ENCODE peak calls at places on chromosome 2, in eight cellular contexts. O, C, H, X, A, T, Y and W are unnamed samples. For H3K4me1, the result is how much of the 10 kb centered on the place peaks cover.

GRCh38 chr2:151827564-151828142 is 568 bp downstream of the ARL5A start:
- DNase-seq in O (peak), C (peak), H (peak), X (no peak), A (peak), T (peak), Y (no peak), W (no peak)

GRCh38 chr2:204722207-204722606 is 176.9 kb downstream of the PARD3B start:
- DNase-seq in O (no peak), C (no peak), H (no peak), X (no peak), A (no peak), T (no peak), Y (no peak), W (no peak)

GRCh38 chr2:68776124-68776523 is 41.5 kb downstream of the ARHGAP25 start:
- DNase-seq in O (no peak), C (no peak), H (no peak), X (no peak), A (no peak), T (no peak), Y (no peak), W (no peak)

GRCh38 chr2:157269060-157269459 is 11.6 kb downstream of the GALNT5 start:
- DNase-seq in O (no peak), C (no peak), H (no peak), X (no peak), A (no peak), T (no peak), Y (no peak), W (no peak)

GRCh38 chr2:127523269-127523930 is 2.9 kb downstream of the IWS1 start:
- DNase-seq in O (no peak), C (no peak), H (no peak), X (no peak), A (no peak), T (no peak), Y (no peak), W (no peak)

GRCh38 chr2:69054431-69054830 is 41.5 kb downstream of the ANTXR1 start:
- DNase-seq in O (no peak), C (no peak), H (no peak), X (no peak), A (no peak), T (no peak), Y (no peak), W (no peak)

GRCh38 chr2:29423267-29423666 is 308.1 kb downstream of the CLIP4 start:
- DNase-seq in O (no peak), C (no peak), H (no peak), X (no peak), A (no peak), T (no peak), Y (no peak), W (no peak)

GRCh38 chr2:107107351-107107750 is 221.4 kb upstream of the ST6GAL2 start:
- DNase-seq in O (no peak), C (no peak), H (no peak), X (no peak), A (no peak), T (no peak), Y (no peak), W (no peak)

GRCh38 chr2:150924862-150925261 is 336.8 kb downstream of the RBM43 start:
- DNase-seq in O (no peak), C (no peak), H (no peak), X (no peak), A (no peak), T (no peak), Y (no peak), W (no peak)

GRCh38 chr2:241137276-241138190 is 11.7 kb downstream of the PASK start:
- DNase-seq in O (peak), C (no peak), H (no peak), X (no peak), A (no peak), T (no peak), Y (no peak), W (no peak)

GRCh38 chr2:113218283-113219091 is 44.7 kb downstream of the PSD4 start:
- DNase-seq in O (peak), C (no peak), H (no peak), X (no peak), A (peak), T (peak), Y (no peak), W (no peak)

GRCh38 chr2:70190086-70190412 is 770 bp downstream of the C2orf42 start:
- DNase-seq in O (no peak), C (no peak), H (no peak), X (no peak), A (no peak), T (peak), Y (no peak), W (no peak)

GRCh38 chr2:222756951-222757645 is 85.6 kb downstream of the MOGAT1 start:
- DNase-seq in O (no peak), C (no peak), H (no peak), X (no peak), A (peak), T (no peak), Y (no peak), W (no peak)

GRCh38 chr2:119180891-119181290 is 22.3 kb upstream of the C1QL2 start:
- DNase-seq in O (no peak), C (no peak), H (no peak), X (no peak), A (no peak), T (no peak), Y (no peak), W (no peak)

GRCh38 chr2:105896765-105897163 is 152.1 kb downstream of the NCK2 start:
- DNase-seq in O (no peak), C (no peak), H (no peak), X (no peak), A (no peak), T (no peak), Y (no peak), W (no peak)

GRCh38 chr2:179824961-179825360 is 36.5 kb downstream of the ZNF385B start:
- DNase-seq in O (no peak), C (no peak), H (no peak), X (no peak), A (no peak), T (no peak), Y (no peak), W (no peak)

GRCh38 chr2:105802587-105802986 is 57.9 kb downstream of the NCK2 start:
- DNase-seq in O (peak), C (no peak), H (no peak), X (no peak), A (no peak), T (no peak), Y (no peak), W (no peak)

GRCh38 chr2:203126971-203127370 is 111.8 kb upstream of the CYP20A1 start:
- DNase-seq in O (no peak), C (no peak), H (no peak), X (no peak), A (no peak), T (no peak), Y (no peak), W (no peak)

GRCh38 chr2:176652300-176653182 is 383.3 kb downstream of the MTX2 start:
- DNase-seq in O (peak), C (peak), H (no peak), X (no peak), A (peak), T (no peak), Y (no peak), W (no peak)

GRCh38 chr2:11692966-11693521 is 23.0 kb upstream of the NTSR2 start:
- DNase-seq in O (peak), C (peak), H (peak), X (peak), A (peak), T (peak), Y (no peak), W (peak)

GRCh38 chr2:119377266-119377972 is 10.6 kb downstream of the DBI start:
- DNase-seq in O (no peak), C (no peak), H (no peak), X (no peak), A (no peak), T (no peak), Y (no peak), W (no peak)

GRCh38 chr2:26477911-26478253 is at the start of gene OTOF:
- DNase-seq in O (no peak), C (no peak), H (peak), X (peak), A (peak), T (no peak), Y (no peak), W (no peak)

GRCh38 chr2:54595999-54596903 is 127.2 kb upstream of the EML6 start:
- DNase-seq in O (no peak), C (no peak), H (peak), X (peak), A (no peak), T (no peak), Y (no peak), W (no peak)

GRCh38 chr2:85758361-85759256 is 4.8 kb downstream of the ATOH8 start:
- DNase-seq in O (peak), C (no peak), H (no peak), X (no peak), A (no peak), T (no peak), Y (no peak), W (peak)

GRCh38 chr2:112322919-112323318 is 47.5 kb downstream of the ZC3H6 start:
- DNase-seq in O (no peak), C (no peak), H (no peak), X (no peak), A (no peak), T (no peak), Y (no peak), W (no peak)

GRCh38 chr2:126637393-126637792 is 18.6 kb upstream of the GYPC start:
- DNase-seq in O (no peak), C (no peak), H (no peak), X (no peak), A (no peak), T (no peak), Y (no peak), W (no peak)

GRCh38 chr2:69733338-69734039 is 8.4 kb upstream of the ANXA4 start:
- DNase-seq in O (no peak), C (no peak), H (no peak), X (no peak), A (no peak), T (no peak), Y (no peak), W (no peak)

DNA sequence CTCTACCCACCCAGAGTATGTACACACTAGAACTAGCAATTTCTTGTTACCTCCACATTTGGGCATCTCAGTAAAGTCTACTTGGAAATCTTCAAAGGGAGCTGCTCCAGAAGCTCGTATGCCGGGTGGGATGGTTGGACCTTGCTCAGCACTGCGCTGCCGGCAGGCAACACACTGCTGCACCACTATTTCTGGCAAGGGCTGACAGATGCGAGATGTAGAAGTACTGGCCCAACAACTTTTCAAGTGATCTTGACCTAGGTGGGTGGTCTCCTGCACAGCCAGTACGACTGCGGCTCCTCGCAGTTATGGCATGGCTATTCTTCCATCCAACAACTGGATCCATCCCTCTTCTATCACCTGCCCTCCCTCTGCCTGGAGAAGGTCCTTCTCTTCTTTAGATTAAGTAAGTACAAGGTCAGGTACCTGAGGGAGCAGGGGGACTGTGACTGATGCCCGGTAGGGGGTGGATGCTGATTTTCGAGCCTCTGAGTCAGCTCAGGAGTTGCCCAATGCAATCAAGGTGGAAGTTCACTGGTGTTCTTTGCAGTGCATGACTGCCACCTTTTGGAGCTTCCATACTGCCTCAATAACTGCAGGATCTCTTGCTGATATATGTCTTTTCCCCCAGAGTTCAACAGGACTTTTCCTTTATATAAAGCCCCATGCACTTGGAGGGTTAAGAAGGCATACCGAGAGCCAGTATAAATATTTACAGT is 100.4 kb upstream of the SLC1A4 start:
- DNase-seq in O (no peak), C (no peak), H (no peak), X (no peak), A (peak), T (no peak), Y (no peak), W (peak)
- H3K27ac ChIP-seq in O (no peak), C (no peak), H (no peak), X (no peak), A (no peak), T (no peak), Y (no peak), W (no peak)

GRCh38 chr2:197219636-197220035 is 90.9 kb downstream of the ANKRD44 start:
- DNase-seq in O (no peak), C (no peak), H (no peak), X (no peak), A (no peak), T (no peak), Y (no peak), W (no peak)

GRCh38 chr2:197217561-197217960 is 93.0 kb downstream of the ANKRD44 start:
- DNase-seq in O (no peak), C (no peak), H (no peak), X (no peak), A (no peak), T (no peak), Y (no peak), W (no peak)

GRCh38 chr2:197211881-197212342 is 98.7 kb downstream of the ANKRD44 start:
- DNase-seq in O (no peak), C (no peak), H (no peak), X (no peak), A (no peak), T (no peak), Y (no peak), W (no peak)

GRCh38 chr2:197212344-197213262 is 98.0 kb downstream of the ANKRD44 start:
- DNase-seq in O (peak), C (no peak), H (no peak), X (no peak), A (no peak), T (no peak), Y (no peak), W (no peak)

GRCh38 chr2:197215988-197216979 is 94.3 kb downstream of the ANKRD44 start:
- DNase-seq in O (no peak), C (no peak), H (no peak), X (no peak), A (no peak), T (no peak), Y (no peak), W (no peak)
- H3K4me1 ChIP-seq in O (under half), C (under half), H (under half), X (under half), A (under half), T (under half), Y (under half), W (under half)

GRCh38 chr2:28395334-28396061 is 2.8 kb downstream of the FOSL2 start:
- DNase-seq in O (peak), C (peak), H (peak), X (peak), A (peak), T (peak), Y (no peak), W (no peak)
- TF ChIP-seq POLR2A in O (peak), C (peak), H (peak), X (no peak), A (no peak), T (peak), Y (no peak), W (no peak)

DNA sequence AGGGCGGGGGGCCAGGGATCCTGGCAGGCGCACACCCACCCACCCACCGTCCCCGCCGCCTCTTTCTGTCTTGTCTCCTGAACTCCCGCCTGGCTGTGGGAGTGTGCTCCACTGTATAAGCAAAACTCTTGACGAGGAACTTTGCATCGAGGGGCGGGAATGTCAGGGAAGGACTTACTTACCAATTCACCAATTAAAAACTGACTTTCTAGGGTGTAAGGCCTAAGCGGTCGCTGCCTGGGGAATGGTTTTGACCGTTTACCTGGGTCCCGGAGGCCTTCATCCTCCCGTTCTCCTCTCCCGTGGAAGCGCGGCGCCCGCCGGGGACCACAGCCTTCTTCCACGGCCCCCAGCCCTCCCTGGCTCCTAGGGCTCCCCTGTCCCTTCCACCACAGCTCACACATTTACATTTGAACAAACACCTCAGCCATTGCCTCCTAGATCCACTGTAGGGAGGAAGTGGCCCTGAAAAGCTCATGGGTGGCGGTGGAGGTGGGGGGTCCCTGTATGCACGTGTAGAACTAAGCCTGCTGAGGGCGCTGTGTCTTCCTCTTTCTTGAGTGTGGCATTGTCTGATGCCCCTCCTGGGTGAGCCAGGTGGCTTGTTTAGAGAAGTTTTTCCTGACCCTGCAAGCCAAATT is 8.9 kb downstream of the ASIC4 start:
- DNase-seq in O (no peak), C (no peak), H (no peak), X (no peak), A (no peak), T (no peak), Y (no peak), W (no peak)
- H3K27ac ChIP-seq in O (no peak), C (peak), H (peak), X (no peak), A (no peak), T (peak), Y (no peak), W (no peak)

GRCh38 chr2:88180594-88181240 is 10.6 kb downstream of the THNSL2 start:
- DNase-seq in O (no peak), C (no peak), H (no peak), X (no peak), A (peak), T (no peak), Y (no peak), W (no peak)
- H3K4me1 ChIP-seq in O (under half), C (under half), H (under half), X (under half), A (under half), T (under half), Y (under half), W (under half)